ENCODE peak calls at places on chromosomes 6 and 20, in seven cellular contexts. F is vagina, R is right lobe of liver, N is HCT116, Y is spleen, T is gastrocnemius medialis, P is stomach. U is an unnamed sample.

GRCh38 chr6:7692453-7692784 is 33.5 kb upstream of the BMP6 start:
- DNase-seq in P (no peak), F (no peak), R (no peak), Y (no peak), T (no peak), N (no peak), U (no peak)

GRCh38 chr6:167409078-167409477 is 84.2 kb downstream of the TTLL2 start:
- DNase-seq in T (no peak), R (no peak), F (peak; percentile 91), P (no peak), Y (no peak), N (no peak), U (no peak)

GRCh38 chr6:17863971-17864754 is 123.3 kb downstream of the KIF13A start:
- DNase-seq in T (peak; percentile 36), P (no peak), F (no peak), Y (no peak), R (no peak), N (peak; percentile 57), U (no peak)

GRCh38 chr6:54465649-54466300 is 157.5 kb downstream of the TINAG start:
- DNase-seq in Y (no peak), F (no peak), N (no peak), R (no peak), T (no peak), P (no peak), U (no peak)

GRCh38 chr20:8476023-8476422 is 344.0 kb downstream of the PLCB1 start:
- DNase-seq in R (no peak), T (no peak), Y (no peak), F (no peak), P (no peak), N (no peak), U (no peak)

GRCh38 chr6:14754636-14755513 is 491.0 kb upstream of the JARID2 start:
- DNase-seq in N (no peak), T (no peak), R (no peak), Y (no peak), F (no peak), P (no peak), U (no peak)

GRCh38 chr6:106913676-106914280 is 60.8 kb downstream of the CD24 start:
- DNase-seq in F (no peak), T (no peak), P (no peak), N (no peak), R (no peak), Y (no peak), U (no peak)

GRCh38 chr6:90385914-90386313 is 89.3 kb upstream of the BACH2 start:
- DNase-seq in F (no peak), P (no peak), N (no peak), R (no peak), T (no peak), Y (no peak), U (no peak)

GRCh38 chr6:132464538-132465256 is 48.2 kb downstream of the STX7 start:
- DNase-seq in P (no peak), F (no peak), N (no peak), T (no peak), R (no peak), Y (no peak), U (no peak)

DNA sequence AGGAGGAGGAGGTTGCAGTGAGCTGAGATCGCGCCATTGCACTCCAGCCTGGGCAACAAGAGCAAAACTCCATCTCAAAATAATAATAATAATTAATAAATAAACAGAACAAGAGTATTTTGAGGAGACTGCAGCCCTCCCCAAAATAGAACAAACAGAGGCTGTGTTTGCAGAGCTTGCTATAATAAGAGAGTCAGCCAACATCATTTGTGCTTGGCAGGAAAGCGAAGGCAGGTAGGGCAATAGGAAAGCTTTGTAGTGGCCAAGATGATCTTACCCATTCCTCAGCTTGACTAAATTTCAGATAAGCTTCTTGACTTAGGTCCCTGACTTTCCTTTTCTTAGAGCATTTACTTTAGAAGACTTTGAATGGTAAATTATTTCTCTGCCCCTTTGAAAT is 6.7 kb downstream of the C6orf141 start:
- DNase-seq in F (no peak), R (no peak), Y (no peak), P (no peak), N (no peak), T (no peak), U (no peak)
- H3K27ac ChIP-seq in F (no peak overlapping the region), R (peak overlapping the region; percentile 51), Y (no peak overlapping the region), P (no peak overlapping the region), N (peak overlapping the region; percentile 3), T (no peak overlapping the region), U (no peak overlapping the region)

DNA sequence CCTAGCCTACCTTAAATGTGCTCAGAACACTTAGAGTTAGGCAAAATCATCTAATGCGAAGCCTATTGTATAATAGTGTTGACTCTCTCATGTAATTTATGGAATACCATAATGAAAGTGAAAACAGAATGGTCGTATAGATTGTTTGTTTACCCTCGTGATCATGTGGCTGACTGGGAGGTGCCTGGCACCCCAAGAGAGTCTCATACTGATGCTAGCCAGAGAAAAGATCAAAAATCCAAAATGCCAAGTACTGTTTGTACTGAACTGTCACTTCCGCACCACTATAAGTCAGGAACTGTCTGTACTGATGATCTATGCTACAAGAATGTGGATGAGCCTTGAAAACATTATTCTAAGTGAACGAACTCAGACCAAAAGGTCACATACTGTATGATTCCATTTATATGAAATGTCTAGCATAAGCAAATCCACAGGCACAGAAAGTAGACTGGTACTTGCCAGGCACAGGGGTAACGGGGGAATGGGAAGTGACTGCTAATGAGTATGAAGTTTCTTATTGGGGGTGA is 22.4 kb downstream of the ZMYND8 start:
- DNase-seq in P (no peak), N (no peak), F (no peak), R (peak; percentile 35), T (peak; percentile 66), Y (no peak), U (peak; percentile 64)
- TF ChIP-seq POLR2A in P (no peak), N (no peak), F (no peak), R (peak; percentile 33), T (no peak), Y (no peak), U (no peak)

GRCh38 chr20:45343867-45344721 is 4.1 kb downstream of the SDC4 start:
- DNase-seq in P (peak; percentile 68), N (peak; percentile 72), F (no peak), R (peak; percentile 67), Y (no peak), T (peak; percentile 91), U (peak; percentile 58)
- H3K4me3 ChIP-seq in P (peak overlapping the region; percentile 71), N (peak overlapping the region; percentile 82), F (peak overlapping the region; percentile 12), R (peak overlapping the region; percentile 78), Y (no peak overlapping the region), T (peak overlapping the region; percentile 97), U (no peak overlapping the region)

DNA sequence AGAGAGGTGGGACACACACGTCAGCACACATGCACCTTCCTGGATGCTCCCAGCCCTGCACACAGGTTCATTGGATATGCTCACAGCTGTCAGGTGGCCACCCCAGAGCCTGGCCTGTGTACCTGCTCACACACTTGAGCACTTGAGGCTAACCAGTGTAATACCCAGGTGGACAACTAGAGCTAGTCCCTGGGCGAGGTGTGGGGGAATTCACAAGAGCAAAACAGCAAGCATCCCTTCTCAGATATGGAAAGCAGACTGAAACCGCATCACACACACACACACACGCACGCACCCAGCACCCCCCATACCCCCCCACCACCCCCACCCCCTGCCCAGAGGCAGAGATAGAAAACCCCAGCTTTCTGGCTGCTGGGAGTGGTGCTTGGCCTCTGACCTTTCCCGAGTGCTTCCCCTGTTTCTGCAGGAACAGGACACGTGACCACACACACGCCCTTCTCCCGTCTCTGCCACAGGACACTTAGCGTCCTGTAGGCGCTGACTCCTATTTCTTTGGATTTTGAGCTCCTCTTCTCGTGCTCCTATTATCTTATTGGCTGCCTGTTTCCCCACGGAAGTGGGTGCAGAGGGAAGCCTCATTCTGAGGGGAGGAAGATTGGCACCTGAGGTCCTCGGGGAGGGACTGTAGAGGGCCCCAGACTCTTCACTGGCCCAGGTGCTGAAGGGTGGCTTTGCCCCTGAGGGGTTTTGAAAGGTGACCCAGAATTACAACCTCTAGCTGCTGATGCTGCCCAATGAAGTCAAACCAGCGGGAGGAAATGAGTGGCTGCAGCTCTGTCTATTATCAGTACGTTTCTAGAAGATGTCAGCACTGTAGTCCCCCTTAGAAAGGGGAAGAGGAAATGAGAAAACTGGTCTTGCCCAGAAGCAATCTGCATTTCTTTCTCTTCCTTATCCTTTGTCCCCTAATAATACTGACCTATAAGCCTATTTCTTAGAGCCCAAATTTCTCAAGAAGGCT is 65.8 kb downstream of the SYTL3 start:
- DNase-seq in F (no peak), T (no peak), N (no peak), Y (no peak), R (peak; percentile 38), P (no peak), U (peak; percentile 83)
- H3K27ac ChIP-seq in F (no peak overlapping the region), T (no peak overlapping the region), N (peak overlapping the region; percentile 66), Y (peak overlapping the region; percentile 83), R (no peak overlapping the region), P (peak overlapping the region; percentile 36), U (peak overlapping the region; percentile 76)

GRCh38 chr6:160991411-160992322 is at the start of gene MAP3K4:
- DNase-seq in R (peak; percentile 88), T (peak; percentile 65), Y (peak; percentile 96), N (peak; percentile 47), P (peak; percentile 81), F (no peak), U (peak; percentile 68)
- TF ChIP-seq POLR2A in R (peak; percentile 65), T (peak; percentile 73), Y (no peak), N (no peak), P (no peak), F (peak; percentile 41), U (no peak)

GRCh38 chr6:125831660-125832059 is 40.9 kb downstream of the NCOA7 start:
- DNase-seq in R (no peak), Y (no peak), F (no peak), N (no peak), P (no peak), T (no peak), U (no peak)
- H3K4me3 ChIP-seq in R (no peak overlapping the region), Y (no peak overlapping the region), F (no peak overlapping the region), N (no peak overlapping the region), P (no peak overlapping the region), T (no peak overlapping the region), U (no peak overlapping the region)

DNA sequence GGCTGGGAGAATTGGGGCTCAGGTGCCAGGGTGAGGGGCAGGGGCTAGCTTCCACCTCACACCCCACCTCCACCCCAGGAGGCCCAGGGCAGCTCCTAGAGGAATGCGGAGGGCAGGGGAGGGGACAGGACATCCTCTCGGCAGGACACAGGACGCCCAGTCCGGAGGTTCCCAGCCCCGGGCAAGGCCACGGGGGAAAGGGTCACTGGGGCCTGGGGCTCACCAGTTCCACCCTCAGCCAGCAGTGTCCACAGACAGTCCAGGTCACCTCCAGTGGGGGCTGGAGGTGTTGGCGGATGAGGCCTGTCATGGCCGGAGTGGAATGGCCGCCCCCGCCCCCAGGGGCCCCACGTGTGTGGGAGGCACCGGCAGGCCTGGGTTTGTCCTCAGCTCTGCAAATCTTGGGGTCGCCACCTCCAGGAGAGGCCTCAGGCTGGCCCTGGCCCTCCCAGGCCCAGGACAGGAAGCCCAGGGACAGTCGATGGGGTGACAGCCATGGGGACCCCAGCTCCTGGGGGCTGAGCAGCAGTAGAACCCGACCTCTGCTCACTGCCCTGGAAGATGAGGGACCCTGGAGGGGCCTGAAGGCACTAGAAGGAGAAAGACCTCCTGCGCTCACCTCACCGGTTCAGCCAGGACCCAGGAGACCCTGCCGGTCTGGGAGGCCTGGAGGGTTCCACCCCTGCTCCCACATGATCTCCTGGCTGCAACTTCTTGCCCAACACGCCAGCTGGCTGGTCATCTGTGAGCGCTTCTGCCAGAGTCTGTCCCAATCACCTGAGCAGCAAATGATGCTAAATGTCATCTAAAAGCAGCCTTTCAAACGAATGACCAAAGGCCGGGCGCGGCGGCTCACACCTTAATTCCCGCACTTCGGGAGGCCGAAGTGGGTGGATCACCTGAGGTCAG is 13.0 kb upstream of the ABHD16B start:
- DNase-seq in T (peak; percentile 81), P (no peak), N (no peak), F (no peak), R (no peak), Y (peak; percentile 78), U (no peak)
- H3K27ac ChIP-seq in T (peak overlapping the region; percentile 92), P (peak overlapping the region; percentile 20), N (no peak overlapping the region), F (peak overlapping the region; percentile 47), R (peak overlapping the region; percentile 24), Y (peak overlapping the region; percentile 82), U (peak overlapping the region; percentile 46)

GRCh38 chr6:163449076-163449475 is 34.6 kb downstream of the QKI start:
- DNase-seq in R (no peak), P (no peak), F (no peak), T (no peak), Y (no peak), N (no peak), U (no peak)
- TF ChIP-seq POLR2A in R (no peak), P (no peak), F (no peak), T (no peak), Y (no peak), N (no peak), U (no peak)

U was measured in Peyer's patch.